ENCODE peak calls at places on chromosomes 11 and 22, in four cellular contexts. M is esophagus squamous epithelium, Q is IMR-90, T is right lobe of liver. R is an unnamed sample.

GRCh38 chr22:43230983-43231723 is 44.2 kb upstream of the TTLL12 start:
- DNase-seq in M (no peak), Q (peak), T (peak), R (no peak)

GRCh38 chr22:32348031-32348611 is 9.5 kb upstream of the RFPL3 start:
- DNase-seq in M (no peak), Q (no peak), T (no peak), R (no peak)

GRCh38 chr22:35266277-35266676 is 9.0 kb downstream of the HMGXB4 start:
- DNase-seq in M (no peak), Q (no peak), T (no peak), R (no peak)

GRCh38 chr11:109864161-109864661 is 229.0 kb upstream of the ZC3H12C start:
- DNase-seq in M (no peak), Q (no peak), T (no peak), R (no peak)

GRCh38 chr11:46560300-46561025 is 33.4 kb downstream of the AMBRA1 start:
- DNase-seq in M (no peak), Q (peak), T (no peak), R (no peak)

GRCh38 chr11:134120921-134121526 is 52.2 kb downstream of the JAM3 start:
- DNase-seq in M (no peak), Q (peak), T (no peak), R (no peak)

GRCh38 chr11:2150206-2150847 is 10.7 kb downstream of the INS start:
- DNase-seq in M (no peak), Q (peak), T (no peak), R (peak)

GRCh38 chr11:39177678-39178077 is 2281.8 kb downstream of the LRRC4C start:
- DNase-seq in M (no peak), Q (no peak), T (no peak), R (no peak)

GRCh38 chr22:19292262-19293230 is 1.0 kb upstream of the CLTCL1 start:
- DNase-seq in M (no peak), Q (no peak), T (peak), R (no peak)

GRCh38 chr22:19289475-19290161 is 1.9 kb downstream of the CLTCL1 start:
- DNase-seq in M (no peak), Q (peak), T (no peak), R (no peak)

GRCh38 chr22:19291218-19291579 is 320 bp downstream of the CLTCL1 start:
- DNase-seq in M (no peak), Q (no peak), T (peak), R (no peak)

GRCh38 chr22:19290400-19291217 is 910 bp downstream of the CLTCL1 start:
- DNase-seq in M (no peak), Q (no peak), T (no peak), R (no peak)

GRCh38 chr22:19291580-19292261 is at the start of gene CLTCL1:
- DNase-seq in M (no peak), Q (peak), T (peak), R (peak)
- TF ChIP-seq POLR2A in M (no peak), Q (no peak), T (peak), R (no peak)

DNA sequence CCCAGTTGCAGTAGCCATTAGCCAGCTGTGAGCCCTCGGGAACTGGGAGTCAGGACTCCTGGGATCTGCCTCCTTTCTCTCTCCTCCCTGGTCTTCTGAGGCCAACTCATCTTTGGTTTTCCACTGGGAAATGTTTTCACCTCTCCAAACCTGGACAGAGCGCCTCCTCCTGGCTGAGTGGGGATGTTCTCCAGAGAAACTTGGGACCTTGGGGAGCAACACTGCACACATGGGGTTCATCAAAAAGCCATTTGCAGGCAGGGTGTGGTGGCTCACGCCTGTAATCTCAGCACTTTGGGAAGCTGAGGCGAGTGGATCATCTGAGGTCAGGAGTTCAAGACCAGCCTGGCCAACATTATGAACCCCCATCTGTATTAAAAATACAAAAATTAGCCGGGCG is 145.4 kb downstream of the NECTIN1 start:
- DNase-seq in M (no peak), Q (no peak), T (peak), R (no peak)
- TF ChIP-seq CTCF in M (peak), Q (no peak), T (no peak), R (no peak)

GRCh38 chr11:65781962-65782815 is 1.4 kb upstream of the AP5B1 start:
- DNase-seq in M (no peak), Q (no peak), T (peak), R (no peak)
- H3K27ac ChIP-seq in M (peak), Q (no peak), T (no peak), R (no peak)

GRCh38 chr11:61792310-61793083 is at the start of the genes FEN1 and TMEM258:
- DNase-seq in M (peak), Q (peak), T (peak), R (peak)
- TF ChIP-seq POLR2A in M (no peak), Q (peak), T (peak), R (peak)

GRCh38 chr11:20438637-20439036 is 51.1 kb downstream of the PRMT3 start:
- DNase-seq in M (no peak), Q (no peak), T (no peak), R (no peak)
- TF ChIP-seq CTCF in M (no peak), Q (no peak), T (no peak), R (no peak)

GRCh38 chr11:128469220-128469619 is 118.1 kb downstream of the ETS1 start:
- DNase-seq in M (no peak), Q (no peak), T (no peak), R (no peak)

GRCh38 chr11:128467041-128467440 is 120.3 kb downstream of the ETS1 start:
- DNase-seq in M (no peak), Q (no peak), T (no peak), R (no peak)

GRCh38 chr11:128468106-128468505 is 119.3 kb downstream of the ETS1 start:
- DNase-seq in M (no peak), Q (no peak), T (no peak), R (no peak)

GRCh38 chr11:128465946-128466688 is 121.2 kb downstream of the ETS1 start:
- DNase-seq in M (no peak), Q (no peak), T (no peak), R (no peak)

GRCh38 chr11:128467610-128468041 is 119.7 kb downstream of the ETS1 start:
- DNase-seq in M (no peak), Q (peak), T (no peak), R (peak)
- H3K27ac ChIP-seq in M (peak), Q (peak), T (peak), R (peak)

R was measured in tibial nerve.